ENCODE peak calls at places on chromosomes 2 and 18, in six cellular contexts. One of them, this sample, is unnamed.
A peak's percentile ranks its signal among the peaks of the same experiment; 100 is the strongest.

GRCh38 chr2:142974288-142975024 is 97.0 kb downstream of the KYNU start:
- DNase-seq in KG1: no peak
- DNase-seq in HT1080: peak; percentile 72
- DNase-seq in T-cell: no peak
- DNase-seq in CD8-positive, alpha-beta memory T cell: no peak
- DNase-seq in GM10248: no peak
- DNase-seq in this sample: peak; percentile 63

GRCh38 chr2:148486655-148487054 is 157.9 kb upstream of the EPC2 start:
- DNase-seq in HT1080: no peak
- DNase-seq in T-cell: no peak
- DNase-seq in KG1: no peak
- DNase-seq in CD8-positive, alpha-beta memory T cell: no peak
- DNase-seq in GM10248: no peak
- DNase-seq in this sample: no peak

GRCh38 chr2:60707750-60708371 is 48.2 kb upstream of the PAPOLG start:
- DNase-seq in HT1080: peak; percentile 26
- DNase-seq in GM10248: peak; percentile 66
- DNase-seq in CD8-positive, alpha-beta memory T cell: peak; percentile 29
- DNase-seq in T-cell: no peak
- DNase-seq in KG1: peak; percentile 46
- DNase-seq in this sample: peak; percentile 52

GRCh38 chr2:241672243-241673188 is 14.1 kb downstream of the DTYMK start:
- DNase-seq in CD8-positive, alpha-beta memory T cell: no peak
- DNase-seq in T-cell: no peak
- DNase-seq in KG1: no peak
- DNase-seq in GM10248: no peak
- DNase-seq in HT1080: no peak
- DNase-seq in this sample: no peak

GRCh38 chr2:18623782-18624181 is 34.4 kb upstream of the NT5C1B start:
- DNase-seq in KG1: no peak
- DNase-seq in CD8-positive, alpha-beta memory T cell: no peak
- DNase-seq in T-cell: no peak
- DNase-seq in GM10248: no peak
- DNase-seq in HT1080: peak; percentile 74
- DNase-seq in this sample: peak; percentile 67

GRCh38 chr2:3545788-3546478 is 12.2 kb downstream of the RNASEH1 start:
- DNase-seq in GM10248: no peak
- DNase-seq in KG1: no peak
- DNase-seq in T-cell: no peak
- DNase-seq in HT1080: no peak
- DNase-seq in CD8-positive, alpha-beta memory T cell: no peak
- DNase-seq in this sample: no peak

GRCh38 chr2:12303181-12304030 is 413.3 kb upstream of the TRIB2 start:
- DNase-seq in CD8-positive, alpha-beta memory T cell: peak; percentile 31
- DNase-seq in T-cell: no peak
- DNase-seq in GM10248: no peak
- DNase-seq in HT1080: peak; percentile 89
- DNase-seq in KG1: no peak
- DNase-seq in this sample: peak; percentile 95

GRCh38 chr18:50133526-50133925 is 61.4 kb downstream of the MYO5B start:
- DNase-seq in CD8-positive, alpha-beta memory T cell: no peak
- DNase-seq in T-cell: no peak
- DNase-seq in GM10248: no peak
- DNase-seq in KG1: no peak
- DNase-seq in HT1080: no peak
- DNase-seq in this sample: no peak

GRCh38 chr18:63339920-63340484 is 20.4 kb upstream of the BCL2 start:
- DNase-seq in KG1: peak; percentile 51
- DNase-seq in GM10248: no peak
- DNase-seq in T-cell: peak; percentile 27
- DNase-seq in HT1080: no peak
- DNase-seq in CD8-positive, alpha-beta memory T cell: peak; percentile 47
- DNase-seq in this sample: peak; percentile 51

GRCh38 chr2:116222793-116223192 is 1591.7 kb upstream of the DDX18 start:
- DNase-seq in HT1080: no peak
- DNase-seq in GM10248: no peak
- DNase-seq in T-cell: no peak
- DNase-seq in CD8-positive, alpha-beta memory T cell: no peak
- DNase-seq in KG1: no peak
- DNase-seq in this sample: no peak

GRCh38 chr2:177262137-177262536 is 2.4 kb downstream of the NFE2L2 start:
- DNase-seq in KG1: no peak
- DNase-seq in T-cell: no peak
- DNase-seq in CD8-positive, alpha-beta memory T cell: no peak
- DNase-seq in HT1080: no peak
- DNase-seq in GM10248: no peak
- DNase-seq in this sample: no peak

GRCh38 chr2:105406221-105406620 is 7.4 kb upstream of the FHL2 start:
- DNase-seq in HT1080: peak; percentile 40
- DNase-seq in KG1: no peak
- DNase-seq in GM10248: no peak
- DNase-seq in T-cell: no peak
- DNase-seq in CD8-positive, alpha-beta memory T cell: no peak
- DNase-seq in this sample: peak; percentile 69

GRCh38 chr18:33735428-33735827 is 157.4 kb downstream of the ASXL3 start:
- DNase-seq in GM10248: no peak
- DNase-seq in KG1: no peak
- DNase-seq in CD8-positive, alpha-beta memory T cell: no peak
- DNase-seq in HT1080: no peak
- DNase-seq in T-cell: no peak
- DNase-seq in this sample: no peak

GRCh38 chr2:171712051-171712450 is 24.8 kb downstream of the DYNC1I2 start:
- DNase-seq in KG1: no peak
- DNase-seq in GM10248: no peak
- DNase-seq in HT1080: peak; percentile 88
- DNase-seq in T-cell: no peak
- DNase-seq in CD8-positive, alpha-beta memory T cell: no peak
- DNase-seq in this sample: peak; percentile 89

GRCh38 chr2:74204436-74204835 is 6.0 kb downstream of the MTHFD2 start:
- DNase-seq in CD8-positive, alpha-beta memory T cell: no peak
- DNase-seq in T-cell: no peak
- DNase-seq in HT1080: no peak
- DNase-seq in KG1: no peak
- DNase-seq in GM10248: no peak
- DNase-seq in this sample: no peak

GRCh38 chr2:36589230-36589630 is 8.7 kb downstream of the FEZ2 start:
- DNase-seq in T-cell: no peak
- DNase-seq in HT1080: no peak
- DNase-seq in GM10248: no peak
- DNase-seq in KG1: no peak
- DNase-seq in CD8-positive, alpha-beta memory T cell: no peak
- DNase-seq in this sample: no peak

GRCh38 chr2:202771741-202772470 is 99.7 kb downstream of the ICA1L start:
- DNase-seq in KG1: no peak
- DNase-seq in HT1080: no peak
- DNase-seq in CD8-positive, alpha-beta memory T cell: no peak
- DNase-seq in T-cell: no peak
- DNase-seq in GM10248: no peak
- DNase-seq in this sample: peak; percentile 62

GRCh38 chr2:160282063-160282580 is 82.0 kb upstream of the ITGB6 start:
- DNase-seq in T-cell: no peak
- DNase-seq in GM10248: no peak
- DNase-seq in CD8-positive, alpha-beta memory T cell: no peak
- DNase-seq in HT1080: no peak
- DNase-seq in KG1: no peak
- DNase-seq in this sample: peak; percentile 55

GRCh38 chr2:227460079-227460485 is 11.9 kb upstream of the AGFG1 start:
- DNase-seq in GM10248: peak; percentile 45
- DNase-seq in T-cell: peak; percentile 24
- DNase-seq in HT1080: peak; percentile 89
- DNase-seq in KG1: peak; percentile 36
- DNase-seq in CD8-positive, alpha-beta memory T cell: peak; percentile 54
- DNase-seq in this sample: peak; percentile 84

GRCh38 chr2:9091819-9092218 is 88.3 kb upstream of the MBOAT2 start:
- DNase-seq in GM10248: no peak
- DNase-seq in KG1: no peak
- DNase-seq in CD8-positive, alpha-beta memory T cell: no peak
- DNase-seq in HT1080: peak; percentile 25
- DNase-seq in T-cell: no peak
- DNase-seq in this sample: no peak

GRCh38 chr18:74331404-74331803 is 15.8 kb downstream of the C18orf63 start:
- DNase-seq in KG1: no peak
- DNase-seq in CD8-positive, alpha-beta memory T cell: no peak
- DNase-seq in GM10248: no peak
- DNase-seq in HT1080: peak; percentile 64
- DNase-seq in T-cell: no peak
- DNase-seq in this sample: peak; percentile 74

GRCh38 chr2:20509766-20510490 is 63.1 kb downstream of the RHOB start:
- DNase-seq in CD8-positive, alpha-beta memory T cell: no peak
- DNase-seq in KG1: no peak
- DNase-seq in HT1080: no peak
- DNase-seq in GM10248: no peak
- DNase-seq in T-cell: no peak
- DNase-seq in this sample: peak; percentile 13

GRCh38 chr2:124805060-124805459 is 780.0 kb downstream of the CNTNAP5 start:
- DNase-seq in HT1080: no peak
- DNase-seq in KG1: no peak
- DNase-seq in CD8-positive, alpha-beta memory T cell: no peak
- DNase-seq in GM10248: peak; percentile 10
- DNase-seq in T-cell: no peak
- DNase-seq in this sample: no peak

GRCh38 chr2:65850695-65851094 is 418.3 kb upstream of the SPRED2 start:
- DNase-seq in T-cell: no peak
- DNase-seq in HT1080: no peak
- DNase-seq in KG1: no peak
- DNase-seq in CD8-positive, alpha-beta memory T cell: no peak
- DNase-seq in GM10248: no peak
- DNase-seq in this sample: no peak

GRCh38 chr2:28991021-28991420 is 9.9 kb downstream of the TOGARAM2 start:
- DNase-seq in CD8-positive, alpha-beta memory T cell: no peak
- DNase-seq in GM10248: no peak
- DNase-seq in HT1080: no peak
- DNase-seq in KG1: no peak
- DNase-seq in T-cell: no peak
- DNase-seq in this sample: peak; percentile 55

GRCh38 chr18:23689616-23690504 is 607 bp downstream of the LAMA3 start:
- DNase-seq in GM10248: peak; percentile 26
- DNase-seq in HT1080: no peak
- DNase-seq in CD8-positive, alpha-beta memory T cell: peak; percentile 9
- DNase-seq in T-cell: no peak
- DNase-seq in KG1: no peak
- DNase-seq in this sample: no peak

GRCh38 chr2:164479460-164479859 is 141.8 kb downstream of the GRB14 start:
- DNase-seq in HT1080: peak; percentile 22
- DNase-seq in T-cell: no peak
- DNase-seq in KG1: no peak
- DNase-seq in CD8-positive, alpha-beta memory T cell: no peak
- DNase-seq in GM10248: no peak
- DNase-seq in this sample: peak; percentile 54

GRCh38 chr2:54597153-54597827 is 126.2 kb upstream of the EML6 start:
- DNase-seq in T-cell: no peak
- DNase-seq in GM10248: no peak
- DNase-seq in CD8-positive, alpha-beta memory T cell: peak; percentile 48
- DNase-seq in HT1080: no peak
- DNase-seq in KG1: no peak
- DNase-seq in this sample: peak; percentile 66

This sample was measured in fibroblast of pulmonary artery.